ENCODE peak calls at places on chromosomes 4 and X, in four cellular contexts. A, V, B and D are unnamed samples.

GRCh38 chr4:76969493-76969892 is 19.9 kb downstream of the SEPTIN11 start:
- DNase-seq in A (no peak), V (no peak), B (no peak), D (no peak)

GRCh38 chr4:74544655-74545361 is 99.9 kb downstream of the AREG start:
- DNase-seq in A (no peak), V (no peak), B (no peak), D (no peak)

GRCh38 chr4:88033309-88033708 is 25.9 kb downstream of the PKD2 start:
- DNase-seq in A (no peak), V (no peak), B (peak), D (peak)

GRCh38 chr4:4364486-4365208 is 22.3 kb upstream of the NSG1 start:
- DNase-seq in A (no peak), V (no peak), B (no peak), D (no peak)

GRCh38 chr4:30870513-30870912 is 150.3 kb downstream of the PCDH7 start:
- DNase-seq in A (no peak), V (no peak), B (no peak), D (no peak)

GRCh38 chr4:6278801-6279197 is 9.1 kb downstream of the WFS1 start:
- DNase-seq in A (no peak), V (no peak), B (no peak), D (peak)

GRCh38 chrX:129553619-129554288 is 13.7 kb downstream of the OCRL start:
- DNase-seq in A (no peak), V (no peak), B (no peak), D (no peak)

GRCh38 chr4:61336488-61336887 is 136.4 kb downstream of the ADGRL3 start:
- DNase-seq in A (no peak), V (no peak), B (no peak), D (no peak)

GRCh38 chr4:26719954-26720552 is 136.2 kb downstream of the TBC1D19 start:
- DNase-seq in A (no peak), V (no peak), B (no peak), D (no peak)

GRCh38 chr4:24235609-24236008 is 345.8 kb upstream of the PPARGC1A start:
- DNase-seq in A (no peak), V (no peak), B (no peak), D (no peak)

GRCh38 chrX:10633722-10634121 is 13.3 kb upstream of the MID1 start:
- DNase-seq in A (no peak), V (no peak), B (no peak), D (no peak)

GRCh38 chr4:3255611-3256186 is 6.7 kb downstream of the MSANTD1 start:
- DNase-seq in A (no peak), V (peak), B (no peak), D (no peak)

GRCh38 chr4:113209652-113210320 is 160.3 kb downstream of the ANK2 start:
- DNase-seq in A (no peak), V (no peak), B (no peak), D (no peak)

GRCh38 chr4:80085081-80085480 is 12.1 kb upstream of the ANTXR2 start:
- DNase-seq in A (no peak), V (no peak), B (no peak), D (no peak)

GRCh38 chr4:105036991-105037390 is 109.7 kb upstream of the TET2 start:
- DNase-seq in A (no peak), V (no peak), B (no peak), D (no peak)

GRCh38 chr4:76689079-76689817 is 208.7 kb downstream of the SOWAHB start:
- DNase-seq in A (no peak), V (peak), B (peak), D (no peak)